ENCODE peak calls at places on chromosomes 1 and 21, in seven cellular contexts. O is HCT116, R is uterus, L is HL-60, A is body of pancreas, D is PC-3, G is astrocyte of the spinal cord. V is an unnamed sample.

GRCh38 chr1:155961937-155962336 is 16.4 kb downstream of the ARHGEF2 start:
- DNase-seq in L (no peak), R (peak; percentile 75), O (peak; percentile 92), A (no peak), G (peak; percentile 96), D (peak; percentile 100), V (peak; percentile 74)

GRCh38 chr1:151838491-151839412 is 868 bp downstream of the C2CD4D start:
- DNase-seq in G (no peak), L (no peak), R (no peak), A (no peak), D (no peak), O (no peak), V (no peak)

GRCh38 chr1:31504001-31504400 is 72.3 kb upstream of the TINAGL1 start:
- DNase-seq in A (no peak), G (no peak), R (no peak), D (no peak), O (no peak), L (no peak), V (no peak)

GRCh38 chr1:113041569-113042335 is 31.2 kb upstream of the LRIG2 start:
- DNase-seq in R (no peak), A (no peak), D (no peak), G (no peak), L (no peak), O (no peak), V (no peak)

GRCh38 chr1:147052677-147053076 is 114.6 kb downstream of the NBPF12 start:
- DNase-seq in O (no peak), A (no peak), L (no peak), R (no peak), D (no peak), G (no peak), V (no peak)

GRCh38 chr1:8097077-8097799 is 71.1 kb upstream of the ERRFI1 start:
- DNase-seq in R (no peak), O (peak; percentile 98), D (peak; percentile 98), A (peak; percentile 60), L (no peak), G (peak; percentile 92), V (peak; percentile 86)

GRCh38 chr1:206041640-206042039 is 11.3 kb upstream of the RHEX start:
- DNase-seq in O (no peak), L (no peak), D (no peak), R (no peak), G (no peak), A (peak; percentile 27), V (no peak)

GRCh38 chr1:61839702-61840101 is 97.4 kb downstream of the PATJ start:
- DNase-seq in G (peak; percentile 73), L (no peak), D (peak; percentile 79), O (no peak), R (no peak), A (no peak), V (peak; percentile 49)

GRCh38 chr1:217534566-217534965 is 96.3 kb downstream of the GPATCH2 start:
- DNase-seq in L (no peak), A (no peak), O (no peak), G (no peak), D (no peak), R (no peak), V (no peak)

GRCh38 chr1:14884619-14885175 is 268.9 kb upstream of the TMEM51 start:
- DNase-seq in L (no peak), O (no peak), D (no peak), G (no peak), R (no peak), A (no peak), V (no peak)

GRCh38 chr1:215645182-215645581 is 78.1 kb downstream of the KCTD3 start:
- DNase-seq in L (no peak), A (no peak), D (no peak), G (no peak), R (no peak), O (no peak), V (no peak)

GRCh38 chr1:22105611-22106207 is 37.2 kb downstream of the WNT4 start:
- DNase-seq in O (peak; percentile 29), A (peak; percentile 46), L (peak; percentile 32), D (peak; percentile 75), R (peak; percentile 49), G (peak; percentile 70), V (no peak)

GRCh38 chr1:240833057-240833456 is 221.1 kb upstream of the GREM2 start:
- DNase-seq in D (peak; percentile 55), A (no peak), G (no peak), O (no peak), L (no peak), R (no peak), V (no peak)

GRCh38 chr1:212700892-212701819 is 1.5 kb upstream of the BATF3 start:
- DNase-seq in D (peak; percentile 54), R (peak; percentile 59), A (peak; percentile 27), O (no peak), G (peak; percentile 64), L (no peak), V (no peak)

GRCh38 chr21:30620080-30620479 is 347 bp upstream of the KRTAP20-4 start:
- DNase-seq in O (no peak), D (peak; percentile 86), A (no peak), L (no peak), G (no peak), R (no peak), V (no peak)

GRCh38 chr1:235102993-235103411 is 25.6 kb downstream of the TOMM20 start:
- DNase-seq in D (no peak), O (no peak), G (no peak), R (peak; percentile 63), A (no peak), L (no peak), V (no peak)

GRCh38 chr1:53625049-53625448 is 113.9 kb downstream of the GLIS1 start:
- DNase-seq in G (peak; percentile 53), D (no peak), R (no peak), O (no peak), A (no peak), L (no peak), V (no peak)

DNA sequence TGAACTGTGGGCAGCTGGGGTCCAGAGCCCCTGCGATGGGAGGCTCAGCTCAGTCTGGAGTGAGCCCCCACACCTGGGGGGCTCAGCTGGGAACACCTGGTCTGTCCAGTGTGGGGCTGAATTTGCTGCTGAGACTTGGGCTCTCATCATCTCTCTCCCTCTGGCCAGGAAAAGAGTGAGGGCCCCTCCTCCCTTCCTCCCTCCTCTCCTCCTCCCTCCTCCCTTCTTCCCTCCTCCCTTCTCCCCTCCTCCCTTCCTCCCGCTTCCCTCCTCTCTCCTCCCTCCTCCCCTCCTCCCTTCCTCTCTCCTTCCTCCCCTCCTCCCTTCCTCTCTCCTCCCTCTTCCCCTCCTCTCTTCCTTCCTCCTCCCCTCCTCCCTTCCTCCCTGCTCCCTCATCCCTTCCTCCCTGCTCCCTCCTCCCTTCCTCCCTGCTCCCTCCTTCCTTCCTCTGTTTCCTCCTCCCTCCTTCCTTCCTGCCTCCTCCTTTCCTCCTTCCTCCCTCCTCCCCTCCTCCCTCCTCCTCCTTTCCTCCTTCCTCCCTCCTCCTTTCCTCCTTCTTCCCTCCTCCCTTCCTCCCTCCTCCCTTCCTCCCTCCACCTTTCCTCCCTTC is 23.5 kb upstream of the PEX10 start:
- DNase-seq in G (no peak), O (no peak), R (no peak), L (no peak), A (no peak), D (no peak), V (no peak)
- TF ChIP-seq CTCF in G (no peak), O (no peak), R (no peak), L (no peak), A (no peak), D (no peak), V (no peak)

GRCh38 chr1:109667452-109668122 is at the start of gene GSTM2:
- DNase-seq in L (no peak), O (no peak), R (peak; percentile 95), A (peak; percentile 93), G (peak; percentile 88), D (peak; percentile 86), V (no peak)
- H3K4me3 ChIP-seq in L (no peak within 1 kb of the TSS), O (no peak within 1 kb of the TSS), R (peak within 1 kb of the TSS; percentile 52), A (peak within 1 kb of the TSS; percentile 37), G (peak within 1 kb of the TSS; percentile 49), D (peak within 1 kb of the TSS; percentile 64), V (peak within 1 kb of the TSS; percentile 64)

GRCh38 chr1:1364266-1364665 is 5.9 kb upstream of the MXRA8 start:
- DNase-seq in D (peak; percentile 96), G (no peak), A (no peak), L (no peak), R (no peak), O (no peak), V (no peak)

GRCh38 chr1:1361233-1361981 is 3.1 kb upstream of the MXRA8 start:
- DNase-seq in R (peak; percentile 24), L (no peak), O (no peak), A (no peak), D (no peak), G (no peak), V (no peak)

GRCh38 chr1:1359668-1360468 is 1.5 kb upstream of the MXRA8 start:
- DNase-seq in L (no peak), A (peak; percentile 16), O (no peak), G (peak; percentile 80), D (no peak), R (peak; percentile 77), V (peak; percentile 40)

GRCh38 chr1:1360511-1361169 is 2.3 kb upstream of the MXRA8 start:
- DNase-seq in O (peak; percentile 56), R (peak; percentile 82), D (peak; percentile 97), G (peak; percentile 92), A (peak; percentile 39), L (no peak), V (peak; percentile 63)

DNA sequence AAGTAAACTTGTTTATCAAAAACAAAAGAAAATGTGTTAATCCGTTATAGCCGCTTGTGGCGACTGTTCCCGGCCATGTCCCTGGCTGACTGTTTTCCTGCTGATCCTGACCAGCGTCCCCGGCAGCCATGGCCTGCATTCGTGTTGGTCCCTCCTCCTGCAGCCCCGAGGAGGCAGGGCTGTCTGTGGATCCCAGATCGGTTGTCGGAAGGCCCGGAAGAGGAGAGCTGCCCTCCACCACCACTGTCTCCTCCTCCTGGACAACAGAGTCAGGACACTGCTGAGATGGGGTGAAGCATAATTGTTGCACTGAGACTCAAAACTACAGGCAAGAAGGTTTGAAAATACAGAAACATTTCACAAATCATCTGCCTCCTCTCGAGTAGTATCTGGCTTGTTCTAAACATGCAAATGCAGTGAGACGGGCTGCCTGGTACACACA is 3.6 kb upstream of the MXRA8 start:
- DNase-seq in D (no peak), G (peak; percentile 79), A (no peak), L (no peak), O (no peak), R (peak; percentile 56), V (no peak)
- TF ChIP-seq CTCF in D (no peak), G (peak; percentile 42), A (no peak), L (no peak), O (no peak), R (no peak), V (peak; percentile 53)

DNA sequence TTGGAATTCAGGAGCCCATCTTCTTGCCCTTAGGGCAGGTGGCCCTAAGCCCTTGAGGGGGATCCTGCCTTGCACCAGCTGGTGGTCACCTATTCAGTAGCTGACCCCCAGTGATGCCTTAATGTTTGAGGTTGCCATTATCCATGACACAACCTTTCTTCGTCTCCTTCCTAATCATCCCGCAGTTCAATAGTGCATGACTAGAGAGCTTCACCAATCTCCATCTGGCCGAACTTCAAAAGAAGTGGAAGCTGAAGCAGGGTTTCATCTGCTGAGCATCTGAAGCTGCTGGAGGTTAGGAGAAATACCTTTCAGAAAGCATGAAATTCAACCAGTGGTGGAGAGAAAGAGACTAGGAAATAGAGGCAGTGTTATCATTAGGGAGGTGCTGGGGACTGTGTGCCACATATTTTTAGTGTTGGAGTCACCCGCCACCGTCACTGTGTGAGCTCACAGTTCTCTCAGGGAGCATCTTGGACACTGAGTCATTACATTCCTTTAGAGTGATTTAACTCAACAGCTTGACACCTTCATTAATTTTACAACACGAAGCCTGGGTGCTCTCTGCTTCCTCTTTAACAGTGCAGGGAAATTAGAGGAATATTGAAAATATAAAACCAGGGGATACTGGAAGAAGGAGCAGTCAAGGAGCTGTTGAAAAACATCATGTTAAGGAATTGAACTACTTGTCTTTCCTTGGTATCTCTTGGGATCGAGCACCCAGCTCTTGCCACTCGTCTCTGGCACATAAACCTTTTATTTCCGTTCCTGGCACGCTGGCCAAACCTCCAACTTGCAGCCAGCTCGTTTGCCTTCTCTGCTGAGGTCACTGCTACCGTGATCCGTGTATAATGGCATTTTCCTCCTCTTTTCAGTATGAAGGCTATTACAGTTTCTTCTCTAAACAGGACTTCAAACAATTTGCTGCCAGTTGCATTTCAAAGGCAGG is 53.6 kb downstream of the PEX14 start:
- DNase-seq in D (peak; percentile 72), G (peak; percentile 87), R (peak; percentile 60), O (peak; percentile 80), A (peak; percentile 50), L (no peak), V (peak; percentile 66)
- H3K4me3 ChIP-seq in D (peak overlapping the region; percentile 2), G (no peak overlapping the region), R (no peak overlapping the region), O (peak overlapping the region; percentile 37), A (no peak overlapping the region), L (no peak overlapping the region), V (peak overlapping the region; percentile 32)

V was measured in AG04449.